ENCODE peak calls at places on chromosomes 7 and 10, in ten cellular contexts. Q is activated CD4-positive, alpha-beta T cell treated with anti-CD3 and anti-CD28 coated beads, Interleukin-2, amount 50 U/mL, for 24 hours; K is cardiac muscle cell; P is AG08395; Z is foreskin fibroblast; G is ELR; C is osteoblast; W is stimulated activated CD8-positive, alpha-beta memory T cell treated with anti-CD3 and anti-CD28 coated beads, Interleukin-7, amount 100 ng/mL, for 24 hours; O is prostate gland; T is aorta. R is an unnamed sample.

GRCh38 chr10:30043476-30044270 is 15.7 kb downstream of the JCAD start:
- DNase-seq in Q (no peak), K (no peak), P (no peak), Z (no peak), G (no peak), C (no peak), W (no peak), O (no peak), T (no peak), R (no peak)

GRCh38 chr10:84204122-84204521 is 9.8 kb downstream of the CDHR1 start:
- DNase-seq in Q (no peak), K (no peak), P (no peak), Z (no peak), G (peak; percentile 29), C (no peak), W (no peak), O (no peak), T (no peak), R (no peak)

GRCh38 chr10:101650841-101651240 is 44.1 kb downstream of the FBXW4 start:
- DNase-seq in Q (no peak), K (no peak), P (no peak), Z (no peak), G (no peak), C (no peak), W (no peak), O (no peak), T (no peak), R (no peak)

GRCh38 chr7:26365077-26365896 is 73.6 kb downstream of the SNX10 start:
- DNase-seq in Q (peak; percentile 12), K (peak; percentile 78), P (peak; percentile 65), Z (peak; percentile 82), G (peak; percentile 76), C (no peak), W (no peak), O (peak; percentile 67), T (no peak), R (peak; percentile 73)

GRCh38 chr7:25636168-25636567 is 407.9 kb upstream of the NPVF start:
- DNase-seq in Q (no peak), K (no peak), P (no peak), Z (no peak), G (no peak), C (no peak), W (no peak), O (no peak), T (no peak), R (no peak)

GRCh38 chr10:36349445-36350063 is 707.5 kb upstream of the FZD8 start:
- DNase-seq in Q (no peak), K (peak; percentile 18), P (peak; percentile 87), Z (peak; percentile 62), G (peak; percentile 77), C (peak; percentile 93), W (no peak), O (no peak), T (peak; percentile 48), R (peak; percentile 92)

GRCh38 chr10:110566472-110567200 is 859 bp upstream of the SMC3 start:
- DNase-seq in Q (no peak), K (no peak), P (peak; percentile 21), Z (peak; percentile 44), G (peak; percentile 23), C (no peak), W (no peak), O (no peak), T (no peak), R (no peak)

GRCh38 chr7:4724648-4725013 is 42.5 kb downstream of the FOXK1 start:
- DNase-seq in Q (no peak), K (no peak), P (peak; percentile 44), Z (peak; percentile 40), G (peak; percentile 66), C (peak; percentile 88), W (no peak), O (no peak), T (no peak), R (peak; percentile 56)

GRCh38 chr7:2921748-2922147 is 77.6 kb upstream of the GNA12 start:
- DNase-seq in Q (no peak), K (peak; percentile 47), P (no peak), Z (no peak), G (peak; percentile 17), C (peak; percentile 64), W (no peak), O (no peak), T (no peak), R (no peak)

GRCh38 chr7:42457663-42458062 is 220.7 kb upstream of the GLI3 start:
- DNase-seq in Q (no peak), K (no peak), P (no peak), Z (no peak), G (no peak), C (no peak), W (no peak), O (no peak), T (no peak), R (no peak)

GRCh38 chr7:151089893-151090730 is 3.8 kb downstream of the AGAP3 start:
- DNase-seq in Q (no peak), K (no peak), P (no peak), Z (no peak), G (no peak), C (peak; percentile 78), W (no peak), O (no peak), T (no peak), R (no peak)

GRCh38 chr7:107387573-107388219 is 82.2 kb upstream of the GPR22 start:
- DNase-seq in Q (no peak), K (no peak), P (no peak), Z (peak; percentile 82), G (peak; percentile 65), C (peak; percentile 54), W (no peak), O (no peak), T (peak; percentile 83), R (peak; percentile 34)

GRCh38 chr7:30884881-30885280 is 26.8 kb upstream of the AQP1 start:
- DNase-seq in Q (no peak), K (no peak), P (no peak), Z (no peak), G (no peak), C (no peak), W (no peak), O (no peak), T (no peak), R (no peak)

GRCh38 chr7:22433710-22434460 is 66.1 kb downstream of the STEAP1B start:
- DNase-seq in Q (no peak), K (no peak), P (no peak), Z (peak; percentile 57), G (peak; percentile 52), C (no peak), W (no peak), O (no peak), T (no peak), R (peak; percentile 83)

GRCh38 chr7:136618788-136619187 is 249.7 kb upstream of the CHRM2 start:
- DNase-seq in Q (no peak), K (no peak), P (no peak), Z (no peak), G (no peak), C (no peak), W (no peak), O (no peak), T (no peak), R (peak; percentile 32)

GRCh38 chr10:3081383-3081981 is 14.1 kb downstream of the PFKP start:
- DNase-seq in Q (no peak), K (no peak), P (no peak), Z (no peak), G (no peak), C (no peak), W (no peak), O (no peak), T (no peak), R (no peak)

R was measured in LHCN-M2.